ENCODE peak calls at places on chromosomes 5 and 9, in eight cellular contexts. T is thoracic aorta, J is GM23338, D is astrocyte, A is gastrocnemius medialis, I is lung, G is heart left ventricle, B is body of pancreas. M is an unnamed sample. For H3K4me1, the result is how much of the 10 kb centered on the place peaks cover.

GRCh38 chr5:10595305-10595677 is 31.4 kb downstream of the ANKRD33B start:
- DNase-seq in T (no peak), J (no peak), D (peak), A (no peak), I (no peak), G (no peak), B (no peak), M (no peak)

GRCh38 chr5:122639852-122640251 is 135.0 kb upstream of the SNX2 start:
- DNase-seq in T (no peak), J (no peak), D (no peak), A (no peak), I (no peak), G (no peak), B (no peak), M (no peak)

GRCh38 chr9:18268381-18268780 is 205.6 kb upstream of the ADAMTSL1 start:
- DNase-seq in T (no peak), J (peak), D (peak), A (no peak), I (no peak), G (no peak), B (no peak), M (no peak)

GRCh38 chr5:173629628-173630027 is 13.2 kb upstream of the BOD1 start:
- DNase-seq in T (no peak), J (peak), D (no peak), A (no peak), I (no peak), G (no peak), B (no peak), M (no peak)

GRCh38 chr5:76867027-76867426 is 17.2 kb downstream of the S100Z start:
- DNase-seq in T (no peak), J (no peak), D (no peak), A (no peak), I (no peak), G (no peak), B (no peak), M (no peak)

GRCh38 chr9:133103987-133104505 is 17.0 kb downstream of the RALGDS start:
- DNase-seq in T (no peak), J (no peak), D (no peak), A (no peak), I (no peak), G (no peak), B (peak), M (no peak)

GRCh38 chr5:173802670-173803165 is 85.4 kb upstream of the CPEB4 start:
- DNase-seq in T (peak), J (no peak), D (no peak), A (peak), I (peak), G (no peak), B (peak), M (no peak)

GRCh38 chr5:99019812-99020697 is 91.2 kb upstream of the CHD1 start:
- DNase-seq in T (no peak), J (no peak), D (peak), A (no peak), I (no peak), G (no peak), B (no peak), M (no peak)

GRCh38 chr5:65037845-65038815 is 269.4 kb downstream of the CWC27 start:
- DNase-seq in T (no peak), J (peak), D (no peak), A (no peak), I (no peak), G (peak), B (peak), M (no peak)

GRCh38 chr9:68802525-68803015 is 97.5 kb downstream of the PIP5K1B start:
- DNase-seq in T (no peak), J (no peak), D (no peak), A (no peak), I (no peak), G (no peak), B (no peak), M (no peak)

GRCh38 chr9:129752915-129753724 is at the start of gene PTGES:
- DNase-seq in T (no peak), J (peak), D (peak), A (peak), I (peak), G (peak), B (peak), M (no peak)

GRCh38 chr5:32251864-32252458 is 60.8 kb downstream of the MTMR12 start:
- DNase-seq in T (no peak), J (no peak), D (no peak), A (no peak), I (no peak), G (no peak), B (no peak), M (no peak)

GRCh38 chr5:92561362-92562006 is 1019.5 kb downstream of the NR2F1-AS1 start:
- DNase-seq in T (no peak), J (no peak), D (peak), A (no peak), I (no peak), G (no peak), B (no peak), M (no peak)

GRCh38 chr5:109370343-109370742 is 39.4 kb downstream of the PJA2 start:
- DNase-seq in T (no peak), J (no peak), D (no peak), A (no peak), I (no peak), G (no peak), B (no peak), M (no peak)

GRCh38 chr5:68419637-68420452 is 204.3 kb downstream of the PIK3R1 start:
- DNase-seq in T (no peak), J (no peak), D (no peak), A (no peak), I (no peak), G (no peak), B (no peak), M (no peak)

GRCh38 chr5:126445502-126446174 is 22.4 kb downstream of the GRAMD2B start:
- DNase-seq in T (no peak), J (no peak), D (peak), A (no peak), I (no peak), G (no peak), B (no peak), M (no peak)

GRCh38 chr9:133421615-133422542 is at the start of gene ADAMTS13:
- DNase-seq in T (no peak), J (peak), D (no peak), A (no peak), I (no peak), G (no peak), B (no peak), M (no peak)

GRCh38 chr5:15585826-15586591 is 86.0 kb downstream of the FBXL7 start:
- DNase-seq in T (no peak), J (no peak), D (peak), A (no peak), I (no peak), G (no peak), B (no peak), M (no peak)

GRCh38 chr5:5264727-5265126 is 124.6 kb downstream of the ADAMTS16 start:
- DNase-seq in T (no peak), J (no peak), D (no peak), A (no peak), I (no peak), G (no peak), B (no peak), M (no peak)

GRCh38 chr5:23026252-23027170 is 173.4 kb upstream of the CDH12 start:
- DNase-seq in T (no peak), J (no peak), D (no peak), A (no peak), I (no peak), G (no peak), B (no peak), M (no peak)

GRCh38 chr9:91515074-91515687 is 91.5 kb upstream of the NFIL3 start:
- DNase-seq in T (no peak), J (peak), D (peak), A (no peak), I (no peak), G (no peak), B (peak), M (no peak)

GRCh38 chr9:132135456-132135855 is 26.4 kb upstream of the NTNG2 start:
- DNase-seq in T (no peak), J (no peak), D (no peak), A (no peak), I (no peak), G (no peak), B (no peak), M (no peak)

GRCh38 chr5:111741270-111741669 is 15.7 kb downstream of the NREP start:
- DNase-seq in T (no peak), J (no peak), D (no peak), A (no peak), I (no peak), G (no peak), B (no peak), M (no peak)

GRCh38 chr9:87435189-87435880 is 62.3 kb upstream of the DAPK1 start:
- DNase-seq in T (no peak), J (peak), D (no peak), A (no peak), I (no peak), G (no peak), B (no peak), M (no peak)

GRCh38 chr9:3842839-3843238 is 317.0 kb upstream of the RFX3 start:
- DNase-seq in T (no peak), J (no peak), D (peak), A (no peak), I (no peak), G (no peak), B (no peak), M (no peak)

DNA sequence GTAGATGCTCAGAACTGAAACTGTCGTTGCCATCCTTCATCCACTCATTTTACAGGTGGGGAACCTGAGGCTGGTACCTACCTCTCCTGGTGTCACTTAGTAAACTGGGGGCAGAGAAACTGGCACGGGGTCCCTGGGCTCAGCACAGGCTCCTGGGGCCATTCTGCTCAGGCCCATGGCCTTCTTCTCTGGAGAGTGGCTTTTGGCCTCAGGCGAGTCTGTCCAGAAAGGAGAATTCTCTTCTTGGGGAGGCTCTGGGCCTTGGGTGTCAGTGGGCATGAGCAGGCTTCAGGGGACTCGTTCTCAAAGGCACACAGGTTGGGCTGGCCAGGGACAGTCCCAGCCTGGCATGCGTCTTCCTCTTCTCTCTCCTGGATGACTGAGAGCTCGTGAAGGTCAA is 24.6 kb downstream of the COL5A1 start:
- DNase-seq in T (no peak), J (no peak), D (no peak), A (no peak), I (no peak), G (no peak), B (no peak), M (no peak)
- H3K4me1 ChIP-seq in T (under half), J (under half), D (half or more), A (under half), I (under half), G (under half), B (under half), M (half or more)

DNA sequence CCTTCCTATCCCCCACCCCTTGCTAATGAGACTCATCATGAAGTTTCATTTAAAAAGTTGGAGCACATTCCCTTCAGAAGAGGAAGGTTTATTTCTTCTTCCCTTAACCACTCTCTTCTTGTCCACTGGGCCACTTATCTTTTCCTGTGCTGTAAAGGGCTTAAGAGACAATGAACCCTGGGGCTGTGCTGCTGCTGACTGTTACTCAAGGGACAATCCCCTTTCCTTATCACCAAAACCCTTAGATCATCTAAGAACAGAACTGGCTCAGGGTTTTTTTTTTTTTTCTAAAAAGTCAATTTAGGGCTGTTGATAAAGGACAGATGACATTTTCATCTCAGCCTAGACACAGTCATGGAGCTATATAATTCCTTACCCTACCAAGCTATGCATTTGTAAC is 29.6 kb downstream of the CAPSL start:
- DNase-seq in T (no peak), J (no peak), D (no peak), A (no peak), I (no peak), G (no peak), B (no peak), M (no peak)
- H3K27ac ChIP-seq in T (no peak), J (no peak), D (no peak), A (no peak), I (no peak), G (no peak), B (no peak), M (no peak)

DNA sequence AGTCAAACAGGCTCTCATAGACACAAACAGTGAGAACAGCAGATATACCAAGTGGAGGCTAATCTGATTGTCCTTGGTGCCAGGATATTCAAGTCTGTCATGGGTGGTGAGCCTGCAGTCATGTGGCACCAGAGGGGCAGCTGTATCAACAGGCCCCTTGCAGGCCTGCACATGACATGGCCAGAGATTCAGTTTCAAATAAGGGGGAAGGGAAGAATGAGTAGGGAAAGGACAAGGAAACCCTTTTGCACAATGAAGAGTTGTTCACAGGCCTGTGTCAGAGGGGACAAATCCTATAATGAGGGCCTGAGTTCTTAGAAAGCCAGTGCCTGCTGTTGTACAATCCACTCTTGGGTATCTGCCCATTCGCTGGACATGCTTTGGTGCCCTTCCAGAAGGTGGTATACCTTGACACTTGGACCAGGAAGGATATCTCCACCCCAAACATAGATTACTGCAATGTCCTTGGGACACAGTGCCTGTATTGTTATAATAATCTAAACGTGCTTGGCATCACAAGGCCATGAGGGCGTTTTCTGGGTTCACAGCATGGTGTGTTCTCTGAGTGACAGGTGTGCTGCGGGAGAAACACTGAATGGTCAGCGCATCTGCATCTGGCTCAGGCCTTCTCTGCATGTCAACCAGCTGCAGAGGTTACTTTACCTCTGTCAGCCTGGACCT is 1.9 kb upstream of the TMEM171 start:
- DNase-seq in T (no peak), J (no peak), D (no peak), A (no peak), I (no peak), G (no peak), B (peak), M (no peak)
- TF ChIP-seq CTCF in T (no peak), J (no peak), D (no peak), A (no peak), I (no peak), G (no peak), B (no peak), M (no peak)

DNA sequence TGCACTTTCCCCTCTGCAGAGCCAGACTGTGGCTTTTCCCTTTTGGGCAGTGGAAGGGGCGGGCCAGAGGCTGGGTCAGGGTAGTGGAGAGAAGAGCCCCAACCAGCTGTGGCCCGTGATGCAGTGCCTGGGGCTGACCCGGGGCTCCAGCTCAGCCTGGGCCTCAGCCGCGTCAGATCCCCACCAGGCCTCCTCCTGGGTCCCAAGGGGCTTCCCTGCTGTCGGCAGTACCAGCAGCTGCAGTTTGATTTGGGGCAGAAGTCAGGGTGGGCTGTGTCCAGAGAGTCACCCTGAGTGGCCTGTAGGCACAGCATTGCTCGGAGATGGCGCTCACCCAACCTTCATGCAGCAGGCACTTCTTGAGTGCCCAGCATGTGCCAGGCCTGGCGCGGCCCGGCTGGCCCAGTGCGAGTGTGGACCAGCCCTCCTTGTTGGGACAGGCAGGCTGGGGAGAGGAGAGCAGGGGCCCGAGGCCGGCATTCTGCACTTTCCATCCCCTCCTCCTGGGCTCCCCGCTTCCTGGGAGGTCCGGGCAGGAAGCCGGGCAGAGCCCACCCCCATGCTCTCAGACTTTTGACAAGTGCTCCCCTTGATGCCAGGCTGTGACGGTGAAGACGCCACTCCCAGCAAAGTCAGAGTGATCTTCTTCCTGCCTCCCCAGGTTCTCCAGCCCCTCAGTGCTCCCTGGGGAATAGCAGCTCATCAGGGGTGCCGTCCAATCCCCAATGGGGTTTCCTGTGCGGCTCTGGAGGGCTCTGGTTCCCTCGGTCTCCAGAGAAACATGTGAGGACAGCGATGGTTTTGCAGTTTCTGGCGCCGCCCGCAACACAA is 88.3 kb upstream of the COL5A1 start:
- DNase-seq in T (no peak), J (no peak), D (no peak), A (no peak), I (no peak), G (no peak), B (no peak), M (no peak)
- H3K4me1 ChIP-seq in T (under half), J (under half), D (under half), A (under half), I (under half), G (under half), B (under half), M (under half)

GRCh38 chr9:108040783-108041182 is 551.2 kb upstream of the KLF4 start:
- DNase-seq in T (no peak), J (no peak), D (peak), A (peak), I (no peak), G (no peak), B (no peak), M (no peak)
- H3K27ac ChIP-seq in T (no peak), J (no peak), D (no peak), A (peak), I (no peak), G (no peak), B (no peak), M (no peak)

DNA sequence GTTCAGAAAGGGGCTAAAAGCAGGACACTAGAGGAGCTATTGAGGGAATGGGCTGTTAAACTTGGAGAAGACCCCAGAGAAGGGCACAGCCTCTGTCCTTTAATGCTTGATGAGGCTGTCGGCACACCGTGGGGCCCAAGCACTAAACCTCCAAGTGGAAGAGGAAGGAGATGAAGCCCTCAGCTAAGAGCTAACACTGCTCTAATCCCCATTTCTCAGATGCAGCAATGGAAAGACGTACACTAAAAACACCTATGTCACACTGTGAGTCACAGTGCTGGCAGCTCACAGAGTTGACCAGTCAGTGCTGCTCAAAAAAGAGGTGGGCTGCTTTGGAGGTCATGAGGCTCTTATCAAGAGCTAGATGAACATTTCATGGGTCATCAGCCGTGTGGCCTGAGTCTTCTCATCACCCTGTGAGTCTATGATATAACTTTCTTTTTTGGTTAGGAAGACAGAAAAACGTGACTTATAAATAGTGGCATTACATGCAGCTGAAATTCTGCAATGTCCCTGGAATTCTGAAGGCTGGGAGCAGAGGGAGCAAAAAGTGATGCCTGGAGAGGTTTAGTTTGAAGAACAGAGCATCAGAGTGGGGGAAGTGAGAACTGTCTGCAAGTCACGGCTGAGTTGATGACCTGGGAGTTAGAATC is 21.5 kb downstream of the TNFSF8 start:
- DNase-seq in T (no peak), J (no peak), D (peak), A (no peak), I (no peak), G (no peak), B (no peak), M (no peak)
- TF ChIP-seq CTCF in T (no peak), J (no peak), D (no peak), A (no peak), I (no peak), G (no peak), B (no peak), M (no peak)

DNA sequence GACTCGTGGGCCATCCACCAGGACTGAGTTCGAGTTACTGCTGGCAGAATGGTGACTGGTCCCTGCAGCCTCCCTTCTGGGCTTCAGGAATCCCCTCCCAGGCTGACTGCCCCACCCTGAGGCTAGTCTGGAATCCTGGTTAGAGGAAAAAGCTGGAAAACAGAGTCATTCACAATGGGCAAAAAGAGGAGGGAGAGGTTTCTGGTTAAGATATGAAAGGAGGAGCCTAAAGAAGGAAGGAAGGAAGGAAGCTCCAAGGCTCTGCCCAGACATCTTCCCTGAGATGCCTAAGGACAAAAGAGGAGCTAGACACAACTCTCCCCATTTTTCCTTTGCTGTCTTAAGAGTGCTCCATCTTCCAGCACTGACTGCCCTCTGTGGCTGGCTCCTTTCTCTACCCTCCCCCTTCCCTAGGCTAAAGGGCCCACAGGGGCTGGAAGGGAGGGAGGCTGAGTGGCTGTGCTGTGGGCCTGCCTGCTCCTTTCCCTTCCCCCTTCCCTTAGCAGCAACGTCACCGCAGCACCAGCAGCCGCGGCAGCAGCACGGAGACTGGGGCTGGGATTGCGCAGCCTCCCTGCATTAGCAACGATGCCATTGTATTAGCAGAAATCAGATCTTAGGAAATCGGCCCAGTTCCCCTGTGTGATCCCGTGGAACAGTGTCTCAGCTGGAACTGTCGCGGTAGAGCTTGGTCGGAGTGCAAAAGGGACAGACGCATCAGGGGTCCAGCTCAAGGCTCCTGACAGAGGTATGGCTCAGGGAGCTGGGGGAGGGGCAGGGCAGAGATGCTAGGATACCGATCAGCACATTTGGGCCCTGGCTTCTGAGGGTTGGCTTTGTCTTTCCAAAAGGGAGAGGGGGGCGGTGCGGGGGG is 48.7 kb downstream of the RUSC2 start:
- DNase-seq in T (peak), J (peak), D (peak), A (no peak), I (no peak), G (peak), B (no peak), M (no peak)
- H3K4me1 ChIP-seq in T (under half), J (under half), D (under half), A (half or more), I (under half), G (half or more), B (under half), M (under half)

M was measured in esophagus squamous epithelium.